ENCODE peak calls at places on chromosomes 16 and 17, in four cellular contexts. D, S, W and N are unnamed samples.
A peak's percentile ranks its signal among the peaks of the same experiment; 100 is the strongest.

GRCh38 chr17:71790791-71791190 is 330.0 kb upstream of the SOX9 start:
- DNase-seq in D (no peak), W (no peak), S (no peak), N (no peak)

GRCh38 chr16:48609453-48610023 is 442 bp downstream of the N4BP1 start:
- DNase-seq in W (no peak), D (no peak), S (no peak), N (no peak)

GRCh38 chr16:27217256-27217655 is 13.9 kb downstream of the KDM8 start:
- DNase-seq in W (no peak), S (no peak), D (no peak), N (peak; percentile 17)

GRCh38 chr17:36933174-36934143 is 3.8 kb upstream of the LHX1 start:
- DNase-seq in D (no peak), S (no peak), W (no peak), N (peak; percentile 67)

GRCh38 chr17:79742951-79743476 is 12.3 kb downstream of the ENPP7 start:
- DNase-seq in W (no peak), S (no peak), D (no peak), N (no peak)

GRCh38 chr16:61131447-61131846 is 904.8 kb downstream of the CDH8 start:
- DNase-seq in W (no peak), D (no peak), S (no peak), N (no peak)

GRCh38 chr16:20923876-20924275 is 23.3 kb downstream of the LYRM1 start:
- DNase-seq in S (no peak), W (no peak), D (no peak), N (no peak)

GRCh38 chr16:11972128-11972527 is 4.4 kb upstream of the SNX29 start:
- DNase-seq in D (no peak), S (no peak), W (no peak), N (no peak)

GRCh38 chr17:47994714-47995113 is 23.8 kb downstream of the CDK5RAP3 start:
- DNase-seq in W (no peak), D (no peak), S (no peak), N (no peak)

GRCh38 chr16:50464325-50465290 is 83.6 kb upstream of the NKD1 start:
- DNase-seq in S (no peak), D (no peak), W (no peak), N (no peak)

GRCh38 chr17:185445-186138 is 4.1 kb upstream of the DOC2B start:
- DNase-seq in D (no peak), W (no peak), S (no peak), N (no peak)

GRCh38 chr17:32786169-32786568 is 90.8 kb downstream of the MYO1D start:
- DNase-seq in S (no peak), W (no peak), D (no peak), N (no peak)

GRCh38 chr17:65055708-65056638 is 567 bp downstream of the GNA13 start:
- DNase-seq in D (peak; percentile 69), S (no peak), W (peak; percentile 52), N (peak; percentile 63)

GRCh38 chr17:57356722-57357391 is 100.5 kb downstream of the MSI2 start:
- DNase-seq in D (no peak), S (no peak), W (peak; percentile 63), N (peak; percentile 47)